ENCODE peak calls at places on chromosome 9, in nine cellular contexts. One of them, this sample, is unnamed.

GRCh38 chr9:116081437-116082110 is 72.0 kb upstream of the PAPPA start:
- DNase-seq in activated T-cell treated with anti-CD3 and anti-CD28 coated beads, Interleukin-2, amount 50 U/mL, for 48 hours: no peak
- DNase-seq in NCI-H774: no peak
- DNase-seq in NCI-H226: no peak
- DNase-seq in NAMALWA: no peak
- DNase-seq in nucleus accumbens: no peak
- DNase-seq in endothelial cell: no peak
- DNase-seq in GM20000: no peak
- DNase-seq in AG08396: no peak
- DNase-seq in this sample: no peak

GRCh38 chr9:83937861-83938455 is 16.7 kb upstream of the KIF27 start:
- DNase-seq in activated T-cell treated with anti-CD3 and anti-CD28 coated beads, Interleukin-2, amount 50 U/mL, for 48 hours: no peak
- DNase-seq in NCI-H774: peak; percentile 45
- DNase-seq in NCI-H226: peak; percentile 37
- DNase-seq in NAMALWA: peak; percentile 86
- DNase-seq in nucleus accumbens: peak; percentile 2
- DNase-seq in endothelial cell: peak; percentile 43
- DNase-seq in GM20000: peak; percentile 59
- DNase-seq in AG08396: peak; percentile 55
- DNase-seq in this sample: no peak

GRCh38 chr9:8855046-8855445 is 1055.5 kb upstream of the DMAC1 start:
- DNase-seq in activated T-cell treated with anti-CD3 and anti-CD28 coated beads, Interleukin-2, amount 50 U/mL, for 48 hours: no peak
- DNase-seq in NCI-H774: no peak
- DNase-seq in NCI-H226: peak; percentile 20
- DNase-seq in NAMALWA: no peak
- DNase-seq in nucleus accumbens: no peak
- DNase-seq in endothelial cell: no peak
- DNase-seq in GM20000: no peak
- DNase-seq in AG08396: no peak
- DNase-seq in this sample: no peak

GRCh38 chr9:99809586-99810357 is 11.9 kb upstream of the NR4A3 start:
- DNase-seq in activated T-cell treated with anti-CD3 and anti-CD28 coated beads, Interleukin-2, amount 50 U/mL, for 48 hours: no peak
- DNase-seq in NCI-H774: no peak
- DNase-seq in NCI-H226: no peak
- DNase-seq in NAMALWA: no peak
- DNase-seq in nucleus accumbens: no peak
- DNase-seq in endothelial cell: no peak
- DNase-seq in GM20000: no peak
- DNase-seq in AG08396: no peak
- DNase-seq in this sample: no peak

GRCh38 chr9:124574944-124575343 is 67.7 kb upstream of the NR5A1 start:
- DNase-seq in activated T-cell treated with anti-CD3 and anti-CD28 coated beads, Interleukin-2, amount 50 U/mL, for 48 hours: no peak
- DNase-seq in NCI-H774: no peak
- DNase-seq in NCI-H226: peak; percentile 61
- DNase-seq in NAMALWA: no peak
- DNase-seq in nucleus accumbens: no peak
- DNase-seq in endothelial cell: no peak
- DNase-seq in GM20000: no peak
- DNase-seq in AG08396: peak; percentile 58
- DNase-seq in this sample: no peak

GRCh38 chr9:35789541-35789940 is 1.9 kb upstream of the NPR2 start:
- DNase-seq in activated T-cell treated with anti-CD3 and anti-CD28 coated beads, Interleukin-2, amount 50 U/mL, for 48 hours: no peak
- DNase-seq in NCI-H774: no peak
- DNase-seq in NCI-H226: no peak
- DNase-seq in NAMALWA: peak; percentile 17
- DNase-seq in nucleus accumbens: no peak
- DNase-seq in endothelial cell: no peak
- DNase-seq in GM20000: no peak
- DNase-seq in AG08396: no peak
- DNase-seq in this sample: no peak

GRCh38 chr9:121949364-121949763 is 143.7 kb downstream of the TTLL11 start:
- DNase-seq in activated T-cell treated with anti-CD3 and anti-CD28 coated beads, Interleukin-2, amount 50 U/mL, for 48 hours: no peak
- DNase-seq in NCI-H774: no peak
- DNase-seq in NCI-H226: no peak
- DNase-seq in NAMALWA: no peak
- DNase-seq in nucleus accumbens: no peak
- DNase-seq in endothelial cell: no peak
- DNase-seq in GM20000: no peak
- DNase-seq in AG08396: no peak
- DNase-seq in this sample: no peak

GRCh38 chr9:112439171-112439570 is 47.5 kb upstream of the KIAA1958 start:
- DNase-seq in activated T-cell treated with anti-CD3 and anti-CD28 coated beads, Interleukin-2, amount 50 U/mL, for 48 hours: no peak
- DNase-seq in NCI-H774: peak; percentile 49
- DNase-seq in NCI-H226: no peak
- DNase-seq in NAMALWA: no peak
- DNase-seq in nucleus accumbens: no peak
- DNase-seq in endothelial cell: no peak
- DNase-seq in GM20000: no peak
- DNase-seq in AG08396: no peak
- DNase-seq in this sample: no peak

GRCh38 chr9:81620009-81620405 is 69.3 kb downstream of the TLE1 start:
- DNase-seq in activated T-cell treated with anti-CD3 and anti-CD28 coated beads, Interleukin-2, amount 50 U/mL, for 48 hours: peak; percentile 26
- DNase-seq in NCI-H774: no peak
- DNase-seq in NCI-H226: no peak
- DNase-seq in NAMALWA: no peak
- DNase-seq in nucleus accumbens: no peak
- DNase-seq in endothelial cell: no peak
- DNase-seq in GM20000: no peak
- DNase-seq in AG08396: no peak
- DNase-seq in this sample: no peak

GRCh38 chr9:131650254-131650653 is 89.6 kb downstream of the RAPGEF1 start:
- DNase-seq in activated T-cell treated with anti-CD3 and anti-CD28 coated beads, Interleukin-2, amount 50 U/mL, for 48 hours: no peak
- DNase-seq in NCI-H774: no peak
- DNase-seq in NCI-H226: peak; percentile 20
- DNase-seq in NAMALWA: no peak
- DNase-seq in nucleus accumbens: no peak
- DNase-seq in endothelial cell: no peak
- DNase-seq in GM20000: no peak
- DNase-seq in AG08396: peak; percentile 37
- DNase-seq in this sample: no peak

GRCh38 chr9:6715755-6716643 is 41.8 kb upstream of the KDM4C start:
- DNase-seq in activated T-cell treated with anti-CD3 and anti-CD28 coated beads, Interleukin-2, amount 50 U/mL, for 48 hours: peak; percentile 82
- DNase-seq in NCI-H774: peak; percentile 81
- DNase-seq in NCI-H226: no peak
- DNase-seq in NAMALWA: peak; percentile 41
- DNase-seq in nucleus accumbens: peak; percentile 8
- DNase-seq in endothelial cell: peak; percentile 38
- DNase-seq in GM20000: peak; percentile 81
- DNase-seq in AG08396: peak; percentile 30
- DNase-seq in this sample: no peak

GRCh38 chr9:69180670-69181069 is 6.6 kb downstream of the TJP2 start:
- DNase-seq in activated T-cell treated with anti-CD3 and anti-CD28 coated beads, Interleukin-2, amount 50 U/mL, for 48 hours: peak; percentile 44
- DNase-seq in NCI-H774: no peak
- DNase-seq in NCI-H226: peak; percentile 96
- DNase-seq in NAMALWA: no peak
- DNase-seq in nucleus accumbens: no peak
- DNase-seq in endothelial cell: no peak
- DNase-seq in GM20000: no peak
- DNase-seq in AG08396: peak; percentile 89
- DNase-seq in this sample: peak; percentile 80

GRCh38 chr9:35395076-35395675 is 94.7 kb upstream of the RUSC2 start:
- DNase-seq in activated T-cell treated with anti-CD3 and anti-CD28 coated beads, Interleukin-2, amount 50 U/mL, for 48 hours: no peak
- DNase-seq in NCI-H774: no peak
- DNase-seq in NCI-H226: no peak
- DNase-seq in NAMALWA: no peak
- DNase-seq in nucleus accumbens: no peak
- DNase-seq in endothelial cell: no peak
- DNase-seq in GM20000: no peak
- DNase-seq in AG08396: no peak
- DNase-seq in this sample: no peak

GRCh38 chr9:78491402-78491801 is 194.5 kb downstream of the PSAT1 start:
- DNase-seq in activated T-cell treated with anti-CD3 and anti-CD28 coated beads, Interleukin-2, amount 50 U/mL, for 48 hours: no peak
- DNase-seq in NCI-H774: no peak
- DNase-seq in NCI-H226: no peak
- DNase-seq in NAMALWA: no peak
- DNase-seq in nucleus accumbens: no peak
- DNase-seq in endothelial cell: no peak
- DNase-seq in GM20000: no peak
- DNase-seq in AG08396: no peak
- DNase-seq in this sample: no peak

GRCh38 chr9:3971391-3972082 is 328.3 kb downstream of the GLIS3 start:
- DNase-seq in activated T-cell treated with anti-CD3 and anti-CD28 coated beads, Interleukin-2, amount 50 U/mL, for 48 hours: no peak
- DNase-seq in NCI-H774: no peak
- DNase-seq in NCI-H226: no peak
- DNase-seq in NAMALWA: no peak
- DNase-seq in nucleus accumbens: no peak
- DNase-seq in endothelial cell: no peak
- DNase-seq in GM20000: no peak
- DNase-seq in AG08396: no peak
- DNase-seq in this sample: no peak

GRCh38 chr9:32882616-32883015 is 99.3 kb downstream of the TMEM215 start:
- DNase-seq in activated T-cell treated with anti-CD3 and anti-CD28 coated beads, Interleukin-2, amount 50 U/mL, for 48 hours: no peak
- DNase-seq in NCI-H774: no peak
- DNase-seq in NCI-H226: no peak
- DNase-seq in NAMALWA: no peak
- DNase-seq in nucleus accumbens: no peak
- DNase-seq in endothelial cell: no peak
- DNase-seq in GM20000: no peak
- DNase-seq in AG08396: no peak
- DNase-seq in this sample: no peak

GRCh38 chr9:90832251-90832650 is 30.6 kb downstream of the SYK start:
- DNase-seq in activated T-cell treated with anti-CD3 and anti-CD28 coated beads, Interleukin-2, amount 50 U/mL, for 48 hours: no peak
- DNase-seq in NCI-H774: no peak
- DNase-seq in NCI-H226: no peak
- DNase-seq in NAMALWA: no peak
- DNase-seq in nucleus accumbens: no peak
- DNase-seq in endothelial cell: no peak
- DNase-seq in GM20000: no peak
- DNase-seq in AG08396: no peak
- DNase-seq in this sample: no peak

GRCh38 chr9:84642618-84643017 is 26.9 kb upstream of the NTRK2 start:
- DNase-seq in activated T-cell treated with anti-CD3 and anti-CD28 coated beads, Interleukin-2, amount 50 U/mL, for 48 hours: no peak
- DNase-seq in NCI-H774: no peak
- DNase-seq in NCI-H226: no peak
- DNase-seq in NAMALWA: no peak
- DNase-seq in nucleus accumbens: no peak
- DNase-seq in endothelial cell: no peak
- DNase-seq in GM20000: no peak
- DNase-seq in AG08396: no peak
- DNase-seq in this sample: no peak

GRCh38 chr9:127856094-127856740 is 1.8 kb upstream of the ENG start:
- DNase-seq in activated T-cell treated with anti-CD3 and anti-CD28 coated beads, Interleukin-2, amount 50 U/mL, for 48 hours: no peak
- DNase-seq in NCI-H774: no peak
- DNase-seq in NCI-H226: no peak
- DNase-seq in NAMALWA: no peak
- DNase-seq in nucleus accumbens: no peak
- DNase-seq in endothelial cell: no peak
- DNase-seq in GM20000: no peak
- DNase-seq in AG08396: no peak
- DNase-seq in this sample: no peak

This sample was measured in thoracic aorta.